ENCODE peak calls at places on chromosome 9, in seven cellular contexts. C, Q, Z, A, N, X and I are unnamed samples.
A peak's percentile ranks its signal among the peaks of the same experiment; 100 is the strongest.

GRCh38 chr9:81264516-81264915 is 424.8 kb downstream of the TLE1 start:
- DNase-seq in N (no peak), X (no peak), A (no peak), C (no peak), Q (no peak), Z (no peak), I (no peak)

GRCh38 chr9:102642651-102643050 is 352.5 kb upstream of the CYLC2 start:
- DNase-seq in A (no peak), Z (no peak), Q (no peak), N (no peak), C (no peak), X (no peak), I (no peak)

GRCh38 chr9:109114670-109115069 is 5.1 kb downstream of the TMEM245 start:
- DNase-seq in C (no peak), X (no peak), A (no peak), Q (no peak), N (no peak), Z (peak; percentile 71), I (no peak)

GRCh38 chr9:5321058-5321457 is 16.5 kb upstream of the RLN2 start:
- DNase-seq in Q (no peak), A (no peak), C (no peak), N (no peak), X (no peak), Z (peak; percentile 34), I (no peak)

GRCh38 chr9:1495282-1495681 is 445.1 kb downstream of the DMRT2 start:
- DNase-seq in A (no peak), Z (no peak), Q (no peak), N (no peak), X (no peak), C (no peak), I (no peak)

GRCh38 chr9:98773721-98774120 is 22.6 kb downstream of the ANKS6 start:
- DNase-seq in A (no peak), Q (no peak), C (no peak), X (no peak), Z (no peak), N (no peak), I (no peak)

GRCh38 chr9:105608685-105609598 is 51.0 kb downstream of the FKTN start:
- DNase-seq in N (peak; percentile 21), C (peak; percentile 11), Z (peak; percentile 76), X (no peak), Q (peak; percentile 56), A (peak; percentile 78), I (peak; percentile 56)

GRCh38 chr9:79574166-79574565 is 2.4 kb downstream of the TLE4 start:
- DNase-seq in X (no peak), Q (no peak), Z (no peak), N (no peak), A (no peak), C (no peak), I (no peak)

GRCh38 chr9:108056805-108057386 is 567.3 kb upstream of the KLF4 start:
- DNase-seq in Q (peak; percentile 47), C (no peak), Z (peak; percentile 90), X (no peak), N (no peak), A (no peak), I (no peak)

GRCh38 chr9:33139421-33140228 is 27.5 kb downstream of the B4GALT1 start:
- DNase-seq in A (no peak), N (peak; percentile 32), X (no peak), Q (no peak), Z (no peak), C (peak; percentile 90), I (no peak)

GRCh38 chr9:97980479-97980803 is 2.7 kb upstream of the ANP32B start:
- DNase-seq in Q (peak; percentile 15), C (no peak), X (no peak), Z (no peak), A (no peak), N (no peak), I (no peak)

GRCh38 chr9:124593080-124594058 is 86.2 kb upstream of the NR5A1 start:
- DNase-seq in A (no peak), C (no peak), N (no peak), Z (no peak), X (no peak), Q (no peak), I (no peak)

GRCh38 chr9:123083680-123084079 is 50.2 kb downstream of the GPR21 start:
- DNase-seq in N (no peak), C (no peak), Q (no peak), Z (no peak), X (no peak), A (no peak), I (no peak)

GRCh38 chr9:137286980-137287383 is 9.5 kb downstream of the TOR4A start:
- DNase-seq in X (no peak), A (peak; percentile 12), Z (peak; percentile 74), Q (peak; percentile 57), C (no peak), N (peak; percentile 86), I (peak; percentile 47)

GRCh38 chr9:115164511-115164974 is 46.6 kb upstream of the TNC start:
- DNase-seq in Z (peak; percentile 66), C (no peak), N (no peak), Q (peak; percentile 88), A (peak; percentile 82), X (peak; percentile 26), I (no peak)

GRCh38 chr9:113632776-113633590 is 169.5 kb downstream of the RGS3 start:
- DNase-seq in X (no peak), N (no peak), Q (no peak), A (no peak), Z (peak; percentile 82), C (no peak), I (no peak)

GRCh38 chr9:136363606-136364368 is at the start of gene DNLZ:
- DNase-seq in N (peak; percentile 93), X (peak; percentile 54), C (peak; percentile 60), Q (peak; percentile 88), A (peak; percentile 61), Z (peak; percentile 86), I (peak; percentile 84)

GRCh38 chr9:91844656-91845291 is 105.3 kb downstream of the ROR2 start:
- DNase-seq in C (no peak), N (no peak), Q (no peak), A (no peak), Z (no peak), X (no peak), I (no peak)

GRCh38 chr9:111798786-111799185 is 4.0 kb upstream of the SHOC1 start:
- DNase-seq in N (no peak), X (no peak), Z (peak; percentile 69), Q (no peak), A (no peak), C (peak; percentile 26), I (no peak)

GRCh38 chr9:36772449-36773370 is 200.0 kb downstream of the MELK start:
- DNase-seq in A (no peak), Q (peak; percentile 14), X (no peak), C (no peak), Z (peak; percentile 27), N (no peak), I (no peak)

GRCh38 chr9:19137282-19137681 is 10.0 kb upstream of the PLIN2 start:
- DNase-seq in Q (no peak), C (no peak), Z (peak; percentile 77), N (no peak), A (no peak), X (no peak), I (no peak)

GRCh38 chr9:113682297-113682771 is 193.8 kb upstream of the ZNF618 start:
- DNase-seq in Q (peak; percentile 66), N (peak; percentile 78), A (peak; percentile 18), X (no peak), Z (peak; percentile 93), C (peak; percentile 76), I (no peak)

GRCh38 chr9:137025120-137025966 is 2.7 kb downstream of the ABCA2 start:
- DNase-seq in Z (no peak), Q (no peak), X (peak; percentile 93), N (no peak), A (peak; percentile 65), C (no peak), I (peak; percentile 87)

GRCh38 chr9:29439961-29440360 is 1866.7 kb upstream of the C9orf72 start:
- DNase-seq in Z (peak; percentile 39), A (no peak), X (no peak), Q (no peak), N (no peak), C (no peak), I (no peak)

GRCh38 chr9:80957806-80958205 is 731.5 kb downstream of the TLE1 start:
- DNase-seq in Q (no peak), C (no peak), A (no peak), Z (peak; percentile 8), X (no peak), N (no peak), I (no peak)

GRCh38 chr9:2963307-2963706 is 119.4 kb upstream of the PUM3 start:
- DNase-seq in N (no peak), X (no peak), C (no peak), Q (no peak), A (no peak), Z (no peak), I (no peak)

GRCh38 chr9:128296340-128297220 is 20.5 kb downstream of the SWI5 start:
- DNase-seq in X (no peak), Z (peak; percentile 41), A (no peak), C (no peak), Q (peak; percentile 25), N (no peak), I (no peak)

GRCh38 chr9:134381671-134382505 is 55.6 kb downstream of the RXRA start:
- DNase-seq in Q (no peak), C (no peak), X (no peak), Z (no peak), A (no peak), N (no peak), I (no peak)

GRCh38 chr9:137478613-137479314 is 19.6 kb upstream of the NSMF start:
- DNase-seq in N (no peak), C (no peak), X (no peak), Z (peak; percentile 36), Q (no peak), A (no peak), I (no peak)

GRCh38 chr9:111297061-111297824 is 32.8 kb downstream of the OR2K2 start:
- DNase-seq in A (no peak), X (no peak), C (no peak), Z (peak; percentile 31), N (no peak), Q (no peak), I (no peak)